ENCODE peak calls at places on chromosome 3, in five cellular contexts. One of them, this sample, is unnamed.

GRCh38 chr3:118472586-118472985 is 562.1 kb downstream of the IGSF11 start:
- DNase-seq in activated CD4-positive, alpha-beta T cell treated with anti-CD3 and anti-CD28 coated beads, Interleukin-2, amount 50 U/mL, for 4 hours: no peak
- DNase-seq in HFF-Myc: no peak
- DNase-seq in left cardiac atrium: no peak
- DNase-seq in stimulated activated naive B cell treated with anti-CD40 and anti-IgM and Interleukin-4, amounts not matched to agents 10 μg/mL and 1 μg/mL and 100 μg/mL, for 72 hours: no peak
- DNase-seq in this sample: no peak

GRCh38 chr3:158827773-158828172 is 25.9 kb downstream of the MFSD1 start:
- DNase-seq in activated CD4-positive, alpha-beta T cell treated with anti-CD3 and anti-CD28 coated beads, Interleukin-2, amount 50 U/mL, for 4 hours: no peak
- DNase-seq in HFF-Myc: no peak
- DNase-seq in left cardiac atrium: no peak
- DNase-seq in stimulated activated naive B cell treated with anti-CD40 and anti-IgM and Interleukin-4, amounts not matched to agents 10 μg/mL and 1 μg/mL and 100 μg/mL, for 72 hours: no peak
- DNase-seq in this sample: no peak

GRCh38 chr3:189687475-189687874 is 56.3 kb downstream of the TP63 start:
- DNase-seq in activated CD4-positive, alpha-beta T cell treated with anti-CD3 and anti-CD28 coated beads, Interleukin-2, amount 50 U/mL, for 4 hours: no peak
- DNase-seq in HFF-Myc: no peak
- DNase-seq in left cardiac atrium: no peak
- DNase-seq in stimulated activated naive B cell treated with anti-CD40 and anti-IgM and Interleukin-4, amounts not matched to agents 10 μg/mL and 1 μg/mL and 100 μg/mL, for 72 hours: no peak
- DNase-seq in this sample: no peak

GRCh38 chr3:121759541-121760202 is 10.1 kb upstream of the GOLGB1 start:
- DNase-seq in activated CD4-positive, alpha-beta T cell treated with anti-CD3 and anti-CD28 coated beads, Interleukin-2, amount 50 U/mL, for 4 hours: no peak
- DNase-seq in HFF-Myc: no peak
- DNase-seq in left cardiac atrium: no peak
- DNase-seq in stimulated activated naive B cell treated with anti-CD40 and anti-IgM and Interleukin-4, amounts not matched to agents 10 μg/mL and 1 μg/mL and 100 μg/mL, for 72 hours: no peak
- DNase-seq in this sample: no peak

GRCh38 chr3:197833930-197834715 is 43.1 kb downstream of the LRCH3 start:
- DNase-seq in activated CD4-positive, alpha-beta T cell treated with anti-CD3 and anti-CD28 coated beads, Interleukin-2, amount 50 U/mL, for 4 hours: no peak
- DNase-seq in HFF-Myc: no peak
- DNase-seq in left cardiac atrium: no peak
- DNase-seq in stimulated activated naive B cell treated with anti-CD40 and anti-IgM and Interleukin-4, amounts not matched to agents 10 μg/mL and 1 μg/mL and 100 μg/mL, for 72 hours: peak; percentile 32
- DNase-seq in this sample: no peak

GRCh38 chr3:151837057-151837456 is 23.1 kb downstream of the AADAC start:
- DNase-seq in activated CD4-positive, alpha-beta T cell treated with anti-CD3 and anti-CD28 coated beads, Interleukin-2, amount 50 U/mL, for 4 hours: no peak
- DNase-seq in HFF-Myc: peak; percentile 59
- DNase-seq in left cardiac atrium: no peak
- DNase-seq in stimulated activated naive B cell treated with anti-CD40 and anti-IgM and Interleukin-4, amounts not matched to agents 10 μg/mL and 1 μg/mL and 100 μg/mL, for 72 hours: no peak
- DNase-seq in this sample: peak; percentile 49

GRCh38 chr3:43178891-43179366 is 73.0 kb upstream of the POMGNT2 start:
- DNase-seq in activated CD4-positive, alpha-beta T cell treated with anti-CD3 and anti-CD28 coated beads, Interleukin-2, amount 50 U/mL, for 4 hours: no peak
- DNase-seq in HFF-Myc: no peak
- DNase-seq in left cardiac atrium: no peak
- DNase-seq in stimulated activated naive B cell treated with anti-CD40 and anti-IgM and Interleukin-4, amounts not matched to agents 10 μg/mL and 1 μg/mL and 100 μg/mL, for 72 hours: no peak
- DNase-seq in this sample: no peak

GRCh38 chr3:37028329-37028728 is 35.0 kb downstream of the MLH1 start:
- DNase-seq in activated CD4-positive, alpha-beta T cell treated with anti-CD3 and anti-CD28 coated beads, Interleukin-2, amount 50 U/mL, for 4 hours: no peak
- DNase-seq in HFF-Myc: no peak
- DNase-seq in left cardiac atrium: peak; percentile 77
- DNase-seq in stimulated activated naive B cell treated with anti-CD40 and anti-IgM and Interleukin-4, amounts not matched to agents 10 μg/mL and 1 μg/mL and 100 μg/mL, for 72 hours: no peak
- DNase-seq in this sample: no peak

GRCh38 chr3:123883656-123884257 is 375 bp downstream of the MYLK start:
- DNase-seq in activated CD4-positive, alpha-beta T cell treated with anti-CD3 and anti-CD28 coated beads, Interleukin-2, amount 50 U/mL, for 4 hours: no peak
- DNase-seq in HFF-Myc: no peak
- DNase-seq in left cardiac atrium: peak; percentile 23
- DNase-seq in stimulated activated naive B cell treated with anti-CD40 and anti-IgM and Interleukin-4, amounts not matched to agents 10 μg/mL and 1 μg/mL and 100 μg/mL, for 72 hours: no peak
- DNase-seq in this sample: no peak

GRCh38 chr3:116165190-116165589 is 280.1 kb downstream of the LSAMP start:
- DNase-seq in activated CD4-positive, alpha-beta T cell treated with anti-CD3 and anti-CD28 coated beads, Interleukin-2, amount 50 U/mL, for 4 hours: no peak
- DNase-seq in HFF-Myc: no peak
- DNase-seq in left cardiac atrium: no peak
- DNase-seq in stimulated activated naive B cell treated with anti-CD40 and anti-IgM and Interleukin-4, amounts not matched to agents 10 μg/mL and 1 μg/mL and 100 μg/mL, for 72 hours: no peak
- DNase-seq in this sample: no peak

GRCh38 chr3:66407281-66408218 is 93.3 kb downstream of the LRIG1 start:
- DNase-seq in activated CD4-positive, alpha-beta T cell treated with anti-CD3 and anti-CD28 coated beads, Interleukin-2, amount 50 U/mL, for 4 hours: peak; percentile 76
- DNase-seq in HFF-Myc: no peak
- DNase-seq in left cardiac atrium: peak; percentile 77
- DNase-seq in stimulated activated naive B cell treated with anti-CD40 and anti-IgM and Interleukin-4, amounts not matched to agents 10 μg/mL and 1 μg/mL and 100 μg/mL, for 72 hours: peak; percentile 65
- DNase-seq in this sample: peak; percentile 84

GRCh38 chr3:10330319-10330718 is 9.4 kb upstream of the SEC13 start:
- DNase-seq in activated CD4-positive, alpha-beta T cell treated with anti-CD3 and anti-CD28 coated beads, Interleukin-2, amount 50 U/mL, for 4 hours: no peak
- DNase-seq in HFF-Myc: no peak
- DNase-seq in left cardiac atrium: no peak
- DNase-seq in stimulated activated naive B cell treated with anti-CD40 and anti-IgM and Interleukin-4, amounts not matched to agents 10 μg/mL and 1 μg/mL and 100 μg/mL, for 72 hours: no peak
- DNase-seq in this sample: no peak

GRCh38 chr3:51708216-51708845 is 1.5 kb downstream of the GRM2 start:
- DNase-seq in activated CD4-positive, alpha-beta T cell treated with anti-CD3 and anti-CD28 coated beads, Interleukin-2, amount 50 U/mL, for 4 hours: no peak
- DNase-seq in HFF-Myc: no peak
- DNase-seq in left cardiac atrium: no peak
- DNase-seq in stimulated activated naive B cell treated with anti-CD40 and anti-IgM and Interleukin-4, amounts not matched to agents 10 μg/mL and 1 μg/mL and 100 μg/mL, for 72 hours: no peak
- DNase-seq in this sample: no peak